ENCODE peak calls at places on chromosome 3, in seven cellular contexts. R is endodermal cell; P is Peyer's patch; Y is heart right ventricle; I is CD8-positive, alpha-beta T cell; A is left ventricle myocardium inferior; G is pancreas. E is an unnamed sample.
A peak's percentile ranks its signal among the peaks of the same experiment; 100 is the strongest.

GRCh38 chr3:159765025-159765859 is 223.4 kb upstream of the IL12A start:
- DNase-seq in R (peak; percentile 87), P (peak; percentile 54), Y (peak; percentile 69), I (no peak), A (peak; percentile 70), G (peak; percentile 48), E (no peak)

GRCh38 chr3:140579260-140579659 is 98.6 kb upstream of the TRIM42 start:
- DNase-seq in R (no peak), P (no peak), Y (no peak), I (no peak), A (no peak), G (no peak), E (no peak)

GRCh38 chr3:28295819-28296364 is 52.6 kb upstream of the ZCWPW2 start:
- DNase-seq in R (no peak), P (no peak), Y (no peak), I (no peak), A (no peak), G (no peak), E (no peak)

GRCh38 chr3:119388577-119388976 is 74.8 kb downstream of the TMEM39A start:
- DNase-seq in R (no peak), P (no peak), Y (no peak), I (no peak), A (no peak), G (no peak), E (no peak)

GRCh38 chr3:52196977-52197376 is 983 bp upstream of the ALAS1 start:
- DNase-seq in R (no peak), P (peak; percentile 91), Y (peak; percentile 48), I (no peak), A (peak; percentile 30), G (no peak), E (no peak)

GRCh38 chr3:27713066-27713400 is 9.1 kb downstream of the EOMES start:
- DNase-seq in R (no peak), P (no peak), Y (no peak), I (no peak), A (no peak), G (no peak), E (no peak)

GRCh38 chr3:52277972-52278509 is 408 bp downstream of the WDR82 start:
- DNase-seq in R (peak; percentile 85), P (no peak), Y (no peak), I (peak; percentile 49), A (no peak), G (peak; percentile 68), E (peak; percentile 56)

GRCh38 chr3:148861277-148861869 is 3.7 kb upstream of the CPA3 start:
- DNase-seq in R (no peak), P (no peak), Y (no peak), I (no peak), A (no peak), G (no peak), E (peak; percentile 7)

GRCh38 chr3:179036626-179037300 is 34.8 kb downstream of the ZMAT3 start:
- DNase-seq in R (no peak), P (no peak), Y (no peak), I (no peak), A (no peak), G (no peak), E (no peak)

GRCh38 chr3:143769663-143770062 is 78.6 kb downstream of the SLC9A9 start:
- DNase-seq in R (no peak), P (no peak), Y (no peak), I (no peak), A (no peak), G (no peak), E (no peak)

GRCh38 chr3:52623234-52623792 is 62.4 kb downstream of the PBRM1 start:
- DNase-seq in R (no peak), P (no peak), Y (no peak), I (no peak), A (no peak), G (no peak), E (no peak)

GRCh38 chr3:141450727-141451378 is 36.0 kb upstream of the RASA2 start:
- DNase-seq in R (no peak), P (no peak), Y (no peak), I (no peak), A (no peak), G (no peak), E (no peak)

GRCh38 chr3:161413127-161413854 is 42.0 kb upstream of the SPTSSB start:
- DNase-seq in R (no peak), P (no peak), Y (peak; percentile 54), I (no peak), A (peak; percentile 65), G (peak; percentile 83), E (no peak)

GRCh38 chr3:126293370-126294082 is 63.7 kb downstream of the KLF15 start:
- DNase-seq in R (peak; percentile 33), P (no peak), Y (peak; percentile 36), I (no peak), A (peak; percentile 59), G (peak; percentile 8), E (no peak)

GRCh38 chr3:12288466-12289129 is at the start of gene PPARG:
- DNase-seq in R (peak; percentile 77), P (peak; percentile 72), Y (peak; percentile 56), I (no peak), A (peak; percentile 45), G (no peak), E (no peak)

GRCh38 chr3:101762041-101762646 is 16.9 kb upstream of the NXPE3 start:
- DNase-seq in R (no peak), P (no peak), Y (no peak), I (no peak), A (no peak), G (no peak), E (no peak)

GRCh38 chr3:184603156-184604030 is 41.8 kb downstream of the EPHB3 start:
- DNase-seq in R (peak; percentile 77), P (no peak), Y (no peak), I (no peak), A (no peak), G (no peak), E (no peak)

GRCh38 chr3:196047391-196048030 is 34.4 kb downstream of the TFRC start:
- DNase-seq in R (no peak), P (no peak), Y (no peak), I (no peak), A (no peak), G (no peak), E (no peak)

GRCh38 chr3:65879372-65879771 is 159.3 kb downstream of the MAGI1 start:
- DNase-seq in R (no peak), P (no peak), Y (no peak), I (no peak), A (no peak), G (no peak), E (no peak)

GRCh38 chr3:56115698-56116097 is 352.6 kb downstream of the ERC2 start:
- DNase-seq in R (peak; percentile 94), P (no peak), Y (no peak), I (no peak), A (no peak), G (no peak), E (no peak)

DNA sequence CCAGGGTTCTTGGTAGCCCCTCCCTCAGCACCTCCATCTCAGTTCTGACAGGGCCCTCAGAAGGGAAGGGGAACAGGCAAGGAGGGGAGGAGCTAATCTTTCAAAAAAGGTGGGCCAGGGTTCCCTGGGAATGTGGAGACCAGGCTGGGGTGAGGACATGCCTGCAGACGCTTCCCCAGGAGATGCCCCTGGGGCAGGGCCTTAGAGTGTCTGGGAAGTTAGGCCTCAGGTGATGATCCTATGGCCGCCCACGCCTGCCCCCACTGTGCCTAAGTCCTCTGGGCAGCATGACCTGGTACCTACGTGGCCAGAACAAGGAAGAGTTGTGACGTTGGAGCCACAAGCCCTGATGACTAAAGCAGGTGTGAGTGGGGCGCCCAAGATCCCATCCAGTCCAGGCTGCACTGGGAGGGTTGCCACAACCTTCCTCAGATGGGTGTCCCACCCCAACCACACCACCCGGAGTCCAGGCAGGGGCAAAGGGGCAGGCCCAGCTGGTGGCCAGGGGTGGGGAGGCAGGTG is 3.9 kb upstream of the SEMA3B start:
- DNase-seq in R (no peak), P (no peak), Y (peak; percentile 21), I (no peak), A (no peak), G (no peak), E (no peak)
- H3K4me1 ChIP-seq in R (peaks cover 16% of the 10 kb centered on the region), P (peaks cover 68% of the 10 kb centered on the region), Y (peaks cover 64% of the 10 kb centered on the region), I (no peaks in the 10 kb centered on the region), A (peaks cover 82% of the 10 kb centered on the region), G (peaks cover 21% of the 10 kb centered on the region), E (no peaks in the 10 kb centered on the region)

DNA sequence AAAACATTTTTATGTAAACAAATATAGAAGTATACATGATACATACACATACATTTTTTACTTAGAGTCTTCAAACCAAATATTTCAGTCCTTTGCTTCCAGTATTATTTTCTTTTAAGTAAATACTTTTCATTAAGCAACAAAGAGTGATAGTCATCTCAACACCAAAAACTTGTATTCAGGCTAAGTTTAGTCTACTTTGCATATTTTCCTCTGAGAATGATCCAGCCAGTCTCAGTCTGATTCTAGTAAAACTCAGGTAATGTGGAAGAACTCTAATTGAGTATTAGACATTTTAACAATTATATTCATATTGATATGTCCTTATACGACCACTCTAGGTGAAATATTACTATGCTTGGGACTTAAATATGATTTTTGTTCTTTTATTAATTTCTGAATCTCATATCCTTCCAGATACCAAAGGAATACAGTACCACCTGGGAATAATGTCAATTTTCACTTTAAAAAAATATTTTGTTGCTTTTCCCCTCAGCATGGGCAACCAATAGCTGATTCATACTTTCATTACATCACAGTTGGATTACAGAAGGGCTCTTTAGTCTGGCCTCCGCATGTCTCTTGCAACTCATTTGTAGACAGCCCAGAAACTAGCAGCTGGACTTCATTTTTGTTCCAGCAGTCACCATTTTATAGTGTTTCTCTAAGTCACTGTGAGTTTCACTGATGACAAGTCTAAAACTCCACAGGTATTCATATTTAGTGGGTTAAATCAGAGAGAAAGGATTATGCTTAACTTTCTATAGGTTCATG is 390.4 kb downstream of the ZBTB20 start:
- DNase-seq in R (no peak), P (no peak), Y (no peak), I (no peak), A (no peak), G (peak; percentile 38), E (no peak)
- H3K4me1 ChIP-seq in R (no peaks in the 10 kb centered on the region), P (peaks cover 8% of the 10 kb centered on the region), Y (no peaks in the 10 kb centered on the region), I (no peaks in the 10 kb centered on the region), A (peaks cover 22% of the 10 kb centered on the region), G (no peaks in the 10 kb centered on the region), E (no peaks in the 10 kb centered on the region)

GRCh38 chr3:172143739-172144497 is 104.5 kb downstream of the FNDC3B start:
- DNase-seq in R (no peak), P (no peak), Y (no peak), I (no peak), A (no peak), G (no peak), E (no peak)
- H3K4me1 ChIP-seq in R (peaks cover 25% of the 10 kb centered on the region), P (peaks cover 43% of the 10 kb centered on the region), Y (peaks cover 46% of the 10 kb centered on the region), I (peaks cover 4% of the 10 kb centered on the region), A (peaks cover 77% of the 10 kb centered on the region), G (peaks cover 42% of the 10 kb centered on the region), E (peaks cover 21% of the 10 kb centered on the region)

DNA sequence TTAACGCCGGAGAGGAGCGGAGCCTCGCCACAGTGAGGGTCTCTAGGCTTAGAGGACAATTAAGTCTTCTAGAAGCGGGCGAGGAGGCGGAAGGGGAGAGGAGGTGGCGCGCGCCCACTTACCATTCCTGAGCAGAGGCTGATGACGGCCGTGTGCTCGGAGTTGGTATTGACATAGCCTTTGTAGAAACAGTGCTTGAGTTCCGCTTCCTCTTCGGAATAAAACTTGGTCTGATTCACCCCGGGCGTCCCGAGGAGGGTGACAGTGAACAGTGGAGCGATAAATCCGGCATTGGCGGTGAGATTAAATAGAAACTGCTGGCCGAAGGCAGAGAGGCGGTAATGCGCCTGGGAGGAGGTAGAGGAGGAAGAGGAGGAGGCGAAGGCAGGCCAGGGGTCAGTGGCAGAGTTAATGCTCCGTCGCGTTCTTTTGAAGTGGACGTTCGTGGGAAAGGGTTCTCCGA is 1.3 kb downstream of the ADAMTS9 start:
- DNase-seq in R (no peak), P (no peak), Y (no peak), I (no peak), A (no peak), G (peak; percentile 20), E (no peak)
- H3K4me1 ChIP-seq in R (peaks cover 3% of the 10 kb centered on the region), P (peaks cover 6% of the 10 kb centered on the region), Y (peaks cover 14% of the 10 kb centered on the region), I (no peaks in the 10 kb centered on the region), A (peaks cover 81% of the 10 kb centered on the region), G (no peaks in the 10 kb centered on the region), E (no peaks in the 10 kb centered on the region)

GRCh38 chr3:14432996-14433572 is 30.7 kb downstream of the SLC6A6 start:
- DNase-seq in R (no peak), P (no peak), Y (no peak), I (no peak), A (no peak), G (no peak), E (no peak)
- H3K4me1 ChIP-seq in R (peaks cover 7% of the 10 kb centered on the region), P (peaks cover 93% of the 10 kb centered on the region), Y (peaks cover 69% of the 10 kb centered on the region), I (peaks cover 67% of the 10 kb centered on the region), A (peaks cover 96% of the 10 kb centered on the region), G (no peaks in the 10 kb centered on the region), E (peaks cover 83% of the 10 kb centered on the region)